ENCODE peak calls at places on chromosomes 4 and X, in seven cellular contexts. F, J, R, L, Z, W and T are unnamed samples.

GRCh38 chrX:9566150-9566621 is 101.3 kb downstream of the TBL1X start:
- DNase-seq in F (peak; percentile 87), J (peak; percentile 41), R (peak; percentile 86), L (peak; percentile 44), Z (peak; percentile 10), W (no peak), T (no peak)

GRCh38 chr4:88027611-88028608 is 20.5 kb downstream of the PKD2 start:
- DNase-seq in F (peak; percentile 91), J (no peak), R (no peak), L (no peak), Z (no peak), W (no peak), T (no peak)

GRCh38 chr4:56158483-56158882 is 209.7 kb downstream of the CEP135 start:
- DNase-seq in F (no peak), J (no peak), R (no peak), L (no peak), Z (no peak), W (no peak), T (no peak)

GRCh38 chr4:64503416-64503815 is 94.2 kb upstream of the TECRL start:
- DNase-seq in F (no peak), J (no peak), R (no peak), L (no peak), Z (no peak), W (no peak), T (no peak)

GRCh38 chr4:33649015-33649414 is 2595.3 kb downstream of the ARAP2 start:
- DNase-seq in F (peak; percentile 66), J (no peak), R (no peak), L (no peak), Z (no peak), W (no peak), T (no peak)

GRCh38 chr4:2361366-2362285 is 56.8 kb downstream of the ZFYVE28 start:
- DNase-seq in F (no peak), J (no peak), R (no peak), L (no peak), Z (no peak), W (no peak), T (no peak)

GRCh38 chr4:52869656-52870055 is 7.5 kb downstream of the RASL11B start:
- DNase-seq in F (no peak), J (no peak), R (no peak), L (no peak), Z (no peak), W (no peak), T (no peak)

GRCh38 chr4:6204871-6205583 is 4.7 kb upstream of the JAKMIP1 start:
- DNase-seq in F (no peak), J (no peak), R (peak; percentile 76), L (no peak), Z (no peak), W (no peak), T (no peak)

GRCh38 chr4:7034262-7035081 is 8.7 kb upstream of the TADA2B start:
- DNase-seq in F (no peak), J (peak; percentile 87), R (no peak), L (no peak), Z (no peak), W (no peak), T (no peak)

GRCh38 chr4:93764647-93765246 is 63.8 kb upstream of the ATOH1 start:
- DNase-seq in F (peak; percentile 47), J (peak; percentile 15), R (no peak), L (no peak), Z (peak; percentile 57), W (no peak), T (peak; percentile 29)

GRCh38 chr4:105122334-105122733 is 24.3 kb upstream of the TET2 start:
- DNase-seq in F (no peak), J (no peak), R (no peak), L (no peak), Z (no peak), W (no peak), T (no peak)

GRCh38 chrX:261858-262390 is 19.3 kb upstream of the PLCXD1 start:
- DNase-seq in F (no peak), J (peak; percentile 27), R (peak; percentile 50), L (no peak), Z (no peak), W (no peak), T (no peak)

GRCh38 chrX:154719132-154719675 is 31.7 kb downstream of the GAB3 start:
- DNase-seq in F (peak; percentile 90), J (no peak), R (no peak), L (no peak), Z (no peak), W (no peak), T (no peak)

GRCh38 chrX:45172890-45173289 is 27.8 kb downstream of the DIPK2B start:
- DNase-seq in F (peak; percentile 69), J (peak; percentile 38), R (no peak), L (no peak), Z (no peak), W (no peak), T (no peak)

GRCh38 chr4:174592985-174593335 is 70.7 kb upstream of the HPGD start:
- DNase-seq in F (peak; percentile 84), J (no peak), R (no peak), L (no peak), Z (no peak), W (no peak), T (no peak)

GRCh38 chr4:30068234-30068633 is 651.9 kb upstream of the PCDH7 start:
- DNase-seq in F (no peak), J (no peak), R (peak; percentile 82), L (no peak), Z (peak; percentile 0), W (no peak), T (no peak)

GRCh38 chrX:23235051-23235450 is 99.6 kb upstream of the PTCHD1 start:
- DNase-seq in F (no peak), J (no peak), R (no peak), L (no peak), Z (no peak), W (no peak), T (no peak)

GRCh38 chrX:15437724-15438123 is 53.5 kb upstream of the VEGFD start:
- DNase-seq in F (peak; percentile 32), J (no peak), R (no peak), L (no peak), Z (no peak), W (no peak), T (no peak)

GRCh38 chr4:98662055-98662453 is 3.6 kb upstream of the TSPAN5 start:
- DNase-seq in F (no peak), J (no peak), R (no peak), L (no peak), Z (no peak), W (no peak), T (no peak)

DNA sequence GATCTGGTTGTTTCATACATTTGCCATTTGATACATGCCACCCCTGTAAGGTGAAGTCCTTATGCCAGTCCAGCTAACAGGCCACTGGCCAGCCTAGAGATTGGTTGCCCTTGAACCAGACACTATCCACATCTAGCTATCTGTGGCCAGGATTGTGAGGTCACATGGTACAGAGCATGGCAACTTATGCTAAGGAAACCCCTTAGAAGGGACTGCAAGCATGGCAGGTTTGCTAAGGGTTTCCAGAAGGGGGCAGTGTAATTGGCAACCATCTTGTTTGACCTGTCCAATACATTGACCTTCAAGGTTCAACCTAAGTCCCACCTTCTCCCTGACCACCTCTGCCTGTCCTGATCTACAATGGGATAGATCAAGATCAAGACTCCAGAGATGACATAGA is 47.5 kb downstream of the SMC1A start:
- DNase-seq in F (no peak), J (no peak), R (no peak), L (no peak), Z (peak; percentile 5), W (no peak), T (no peak)
- TF ChIP-seq CTCF in F (peak; percentile 2), J (peak; percentile 9), R (no peak), L (no peak), Z (no peak), W (no peak), T (no peak)

DNA sequence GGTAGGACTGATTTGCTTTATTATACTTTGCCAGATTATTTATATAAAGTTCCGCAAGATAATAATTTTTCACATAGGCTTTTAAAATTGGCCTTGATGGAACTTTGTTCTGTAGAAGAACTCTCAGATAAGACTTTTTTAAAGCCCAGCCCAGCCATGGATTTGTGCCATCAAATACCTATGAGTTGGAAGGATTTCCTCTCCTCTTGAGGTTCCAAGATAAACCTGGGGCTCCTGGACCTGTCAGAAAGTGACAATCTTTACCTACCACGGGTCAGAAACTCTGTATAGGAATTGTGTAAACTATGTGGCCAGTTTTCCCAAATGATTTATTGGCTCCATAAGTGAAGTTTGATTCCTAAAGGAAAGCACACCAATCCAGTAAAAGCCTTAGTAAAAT is 271.9 kb upstream of the GRID2 start:
- DNase-seq in F (no peak), J (no peak), R (no peak), L (no peak), Z (no peak), W (no peak), T (no peak)
- TF ChIP-seq CTCF in F (no peak), J (no peak), R (no peak), L (no peak), Z (no peak), W (no peak), T (no peak)

DNA sequence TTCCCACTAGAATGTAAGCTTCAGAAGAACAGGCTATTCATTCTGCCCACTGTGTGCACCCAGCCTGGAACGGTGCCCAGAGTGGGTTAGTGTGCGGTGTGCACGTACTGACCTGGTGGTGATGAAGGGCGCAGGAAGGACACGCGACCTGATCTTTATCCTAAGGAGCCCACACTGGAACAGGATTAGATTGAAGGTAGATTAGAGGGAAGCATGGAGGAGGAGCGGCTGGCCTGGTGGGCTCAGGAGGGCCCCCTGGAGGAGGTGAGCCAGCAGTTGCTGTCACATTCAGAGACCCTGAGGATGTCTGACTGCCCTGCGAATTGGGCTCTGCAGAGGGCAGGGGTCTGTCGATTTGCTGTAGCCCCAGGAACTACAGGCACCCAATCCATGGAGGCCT is 73.1 kb downstream of the HTRA3 start:
- DNase-seq in F (no peak), J (no peak), R (peak; percentile 81), L (peak; percentile 18), Z (no peak), W (no peak), T (peak; percentile 15)
- TF ChIP-seq CTCF in F (no peak), J (no peak), R (no peak), L (no peak), Z (no peak), W (no peak), T (no peak)

GRCh38 chrX:53247928-53248327 is 22.9 kb upstream of the KDM5C start:
- DNase-seq in F (no peak), J (no peak), R (no peak), L (no peak), Z (no peak), W (no peak), T (no peak)

GRCh38 chrX:53241558-53241957 is 16.6 kb upstream of the KDM5C start:
- DNase-seq in F (no peak), J (no peak), R (no peak), L (no peak), Z (no peak), W (no peak), T (no peak)

GRCh38 chrX:53246231-53246630 is 21.2 kb upstream of the KDM5C start:
- DNase-seq in F (no peak), J (no peak), R (no peak), L (no peak), Z (no peak), W (no peak), T (no peak)

GRCh38 chrX:53242310-53242709 is 17.3 kb upstream of the KDM5C start:
- DNase-seq in F (no peak), J (no peak), R (no peak), L (no peak), Z (no peak), W (no peak), T (no peak)

DNA sequence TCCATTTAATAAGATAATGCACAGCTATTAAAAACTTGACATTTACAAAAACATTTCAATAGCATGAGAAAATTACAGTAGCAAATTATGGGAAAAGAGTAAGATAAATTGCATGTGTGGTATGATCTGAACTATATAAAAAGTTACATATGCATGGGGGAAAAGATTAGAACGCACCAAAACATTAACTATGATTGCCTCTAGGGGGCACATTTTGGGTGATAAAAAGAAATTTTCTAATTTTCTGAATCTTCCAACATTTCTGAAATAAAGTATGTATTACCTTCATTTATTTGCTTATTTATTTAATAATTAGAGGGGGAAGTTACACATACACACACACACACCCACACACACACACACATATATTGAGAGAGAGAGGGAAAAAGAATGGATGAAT is 19.6 kb upstream of the KDM5C start:
- DNase-seq in F (no peak), J (no peak), R (no peak), L (no peak), Z (no peak), W (no peak), T (no peak)
- TF ChIP-seq CTCF in F (peak; percentile 51), J (peak; percentile 28), R (no peak), L (peak; percentile 10), Z (no peak), W (peak; percentile 36), T (peak; percentile 37)